ENCODE peak calls at places on chromosomes 1 and 21, in four cellular contexts. F, S, X and H are unnamed samples.

GRCh38 chr1:33332357-33332789 is 11.5 kb upstream of the A3GALT2 start:
- DNase-seq in F (no peak), S (no peak), X (no peak), H (no peak)

GRCh38 chr1:166952002-166952746 is 23.2 kb downstream of the ILDR2 start:
- DNase-seq in F (no peak), S (no peak), X (no peak), H (no peak)

GRCh38 chr1:193368302-193368701 is 181.9 kb upstream of the B3GALT2 start:
- DNase-seq in F (no peak), S (no peak), X (no peak), H (no peak)

GRCh38 chr21:44347911-44348451 is 5.4 kb upstream of the TRPM2 start:
- DNase-seq in F (no peak), S (no peak), X (no peak), H (no peak)

GRCh38 chr1:175826705-175827104 is 83.3 kb upstream of the TNR start:
- DNase-seq in F (no peak), S (no peak), X (no peak), H (no peak)

GRCh38 chr1:211648980-211649934 is 26.2 kb downstream of the NEK2 start:
- DNase-seq in F (peak; percentile 64), S (no peak), X (peak; percentile 3), H (no peak)

GRCh38 chr1:231778009-231778719 is 151.6 kb downstream of the DISC1 start:
- DNase-seq in F (no peak), S (no peak), X (peak; percentile 49), H (no peak)

GRCh38 chr1:92482665-92483441 is 3.9 kb downstream of the GFI1 start:
- DNase-seq in F (no peak), S (no peak), X (no peak), H (peak; percentile 56)

GRCh38 chr1:37765937-37766664 is 1.2 kb upstream of the EPHA10 start:
- DNase-seq in F (no peak), S (no peak), X (no peak), H (peak; percentile 56)

GRCh38 chr1:19122668-19123067 is 87.4 kb downstream of the UBR4 start:
- DNase-seq in F (peak; percentile 60), S (no peak), X (no peak), H (no peak)

GRCh38 chr1:9455487-9456237 is 83.6 kb upstream of the SLC25A33 start:
- DNase-seq in F (peak; percentile 62), S (peak; percentile 73), X (peak; percentile 77), H (peak; percentile 92)

GRCh38 chr1:227884370-227885134 is 63.2 kb downstream of the WNT9A start:
- DNase-seq in F (no peak), S (no peak), X (peak; percentile 5), H (no peak)

GRCh38 chr1:246930830-246931548 is 759 bp downstream of the AHCTF1 start:
- DNase-seq in F (peak; percentile 40), S (peak; percentile 59), X (peak; percentile 69), H (peak; percentile 41)

GRCh38 chr1:59554011-59554673 is 257.2 kb downstream of the FGGY start:
- DNase-seq in F (no peak), S (no peak), X (no peak), H (no peak)

GRCh38 chr1:168636200-168636599 is 59.8 kb downstream of the XCL1 start:
- DNase-seq in F (no peak), S (no peak), X (peak; percentile 28), H (no peak)
- TF ChIP-seq CTCF in F (no peak), S (peak; percentile 56), X (peak; percentile 37), H (no peak)

GRCh38 chr1:233238884-233239432 is 56.6 kb downstream of the PCNX2 start:
- DNase-seq in F (no peak), S (no peak), X (peak; percentile 54), H (no peak)
- TF ChIP-seq CTCF in F (no peak), S (no peak), X (peak; percentile 59), H (no peak)

DNA sequence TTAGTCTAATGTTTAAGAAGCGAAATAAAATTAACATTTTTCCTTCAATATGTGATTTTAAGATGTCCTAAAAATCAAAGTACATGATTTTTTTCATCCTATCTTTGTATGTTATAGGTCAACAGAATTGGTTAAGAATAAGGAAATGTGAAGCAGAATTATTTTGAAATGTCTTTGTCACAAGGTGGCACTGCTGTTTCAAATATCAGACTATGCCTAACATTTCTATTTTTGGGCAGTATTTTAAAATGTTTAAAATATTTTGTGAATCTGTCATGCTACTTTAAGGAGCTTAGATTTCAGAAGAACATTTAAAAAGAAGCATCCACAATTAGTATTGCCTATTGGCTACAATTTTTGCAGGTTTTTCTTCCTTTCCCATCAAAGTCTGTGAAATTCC is 38.7 kb downstream of the AMY1C start:
- DNase-seq in F (no peak), S (no peak), X (no peak), H (no peak)
- TF ChIP-seq CTCF in F (no peak), S (no peak), X (peak; percentile 52), H (peak; percentile 65)

GRCh38 chr1:184483101-184483813 is 96.4 kb downstream of the C1orf21 start:
- DNase-seq in F (peak; percentile 57), S (no peak), X (no peak), H (no peak)
- TF ChIP-seq CTCF in F (peak; percentile 11), S (no peak), X (no peak), H (peak; percentile 27)

GRCh38 chr21:30194701-30195299 is 21.1 kb downstream of the CLDN8 start:
- DNase-seq in F (no peak), S (no peak), X (peak; percentile 67), H (no peak)
- TF ChIP-seq CTCF in F (peak; percentile 39), S (peak; percentile 53), X (peak; percentile 62), H (peak; percentile 86)

DNA sequence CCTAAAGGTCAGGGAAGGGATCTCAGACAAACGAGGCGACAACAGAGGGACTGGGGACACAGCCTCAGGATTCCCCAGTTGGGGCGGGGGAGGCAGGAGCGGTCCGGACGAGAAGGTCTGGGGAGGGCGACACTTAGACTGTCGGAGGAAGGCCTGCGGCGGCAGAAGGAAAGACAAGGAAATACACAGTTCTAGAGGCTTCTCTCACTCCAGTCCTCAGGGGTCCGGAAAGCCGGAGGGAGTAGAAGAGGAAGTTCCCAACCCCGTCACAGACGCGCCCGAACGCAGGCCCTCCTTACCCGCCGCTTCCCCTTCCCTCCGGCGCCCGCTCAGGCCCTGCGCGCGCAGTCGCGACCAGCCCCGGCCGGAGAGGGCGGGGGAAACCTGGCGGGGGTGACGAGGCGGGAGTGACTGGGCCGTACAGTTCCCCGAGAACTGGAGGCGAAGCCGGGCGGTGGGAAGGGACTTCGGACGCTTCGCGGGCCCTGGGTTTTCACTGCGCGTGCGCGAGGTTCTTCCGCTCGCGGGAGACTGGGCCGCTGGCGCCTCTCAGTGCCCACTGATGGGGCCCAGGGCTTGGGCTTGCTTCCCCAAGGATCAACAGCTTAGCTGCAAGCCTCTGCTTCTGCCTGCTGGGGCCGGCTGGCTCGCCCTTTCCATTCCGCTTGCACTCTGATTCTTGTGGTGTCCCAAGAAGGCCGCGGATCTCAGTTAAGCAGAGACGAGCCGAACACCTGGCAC is at the start of gene IPP:
- DNase-seq in F (peak; percentile 98), S (peak; percentile 99), X (peak; percentile 100), H (peak; percentile 97)
- TF ChIP-seq CTCF in F (no peak), S (peak; percentile 50), X (peak; percentile 35), H (peak; percentile 8)